ENCODE peak calls at places on chromosomes 1 and 21, in four cellular contexts. V, L, Y and H are unnamed samples.

GRCh38 chr1:110620686-110621085 is 14.5 kb upstream of the KCNA2 start:
- DNase-seq in V (no peak), Y (no peak), L (no peak), H (no peak)

GRCh38 chr1:33188572-33189275 is 6.9 kb upstream of the TRIM62 start:
- DNase-seq in L (no peak), Y (no peak), V (peak), H (no peak)

GRCh38 chr1:172954476-172955150 is 96.1 kb downstream of the TNFSF18 start:
- DNase-seq in Y (no peak), V (no peak), L (no peak), H (no peak)

GRCh38 chr1:205913451-205914204 is 29.6 kb downstream of the SLC26A9 start:
- DNase-seq in L (no peak), Y (no peak), V (peak), H (no peak)

GRCh38 chr21:36325373-36326010 is 5.5 kb downstream of the MORC3 start:
- DNase-seq in L (no peak), Y (no peak), V (peak), H (no peak)

GRCh38 chr21:46081862-46082637 is 15.9 kb upstream of the COL6A2 start:
- DNase-seq in V (no peak), Y (no peak), L (no peak), H (no peak)

GRCh38 chr1:10765734-10766478 is 30.5 kb downstream of the CASZ1 start:
- DNase-seq in Y (no peak), L (no peak), V (no peak), H (no peak)

GRCh38 chr1:246213036-246213435 is 294.0 kb downstream of the SMYD3 start:
- DNase-seq in V (no peak), Y (no peak), L (no peak), H (no peak)

GRCh38 chr1:41236781-41237180 is 5.3 kb downstream of the SCMH1 start:
- DNase-seq in V (peak), Y (no peak), L (no peak), H (no peak)

GRCh38 chr1:6634278-6635052 is 9.8 kb downstream of the THAP3 start:
- DNase-seq in V (peak), Y (peak), L (peak), H (no peak)

GRCh38 chr1:27868932-27869718 is 3.2 kb upstream of the THEMIS2 start:
- DNase-seq in L (peak), V (no peak), Y (no peak), H (no peak)

GRCh38 chr21:46183910-46184624 is at the start of gene SPATC1L:
- DNase-seq in L (no peak), V (peak), Y (peak), H (peak)